ENCODE peak calls at places on chromosomes 13 and 19, in four cellular contexts. One of them, this sample, is unnamed.

GRCh38 chr13:109146912-109147624 is 517.7 kb downstream of the MYO16 start:
- DNase-seq in stimulated activated CD4-positive, alpha-beta T cell treated with anti-CD3 and anti-CD28 coated beads, Interleukin-1b, Interleukin-23, amount 100 ng/mL, for 24 hours: no peak
- DNase-seq in SIG-M5: no peak
- DNase-seq in SHP77: peak
- DNase-seq in this sample: no peak

GRCh38 chr19:32599736-32600157 is 18.8 kb downstream of the PDCD5 start:
- DNase-seq in stimulated activated CD4-positive, alpha-beta T cell treated with anti-CD3 and anti-CD28 coated beads, Interleukin-1b, Interleukin-23, amount 100 ng/mL, for 24 hours: peak
- DNase-seq in SIG-M5: no peak
- DNase-seq in SHP77: peak
- DNase-seq in this sample: no peak

GRCh38 chr19:709965-710714 is 1.4 kb downstream of the PALM start:
- DNase-seq in stimulated activated CD4-positive, alpha-beta T cell treated with anti-CD3 and anti-CD28 coated beads, Interleukin-1b, Interleukin-23, amount 100 ng/mL, for 24 hours: no peak
- DNase-seq in SIG-M5: no peak
- DNase-seq in SHP77: no peak
- DNase-seq in this sample: no peak

GRCh38 chr13:95388420-95389079 is 87.3 kb upstream of the ABCC4 start:
- DNase-seq in stimulated activated CD4-positive, alpha-beta T cell treated with anti-CD3 and anti-CD28 coated beads, Interleukin-1b, Interleukin-23, amount 100 ng/mL, for 24 hours: no peak
- DNase-seq in SIG-M5: peak
- DNase-seq in SHP77: no peak
- DNase-seq in this sample: no peak

GRCh38 chr19:13208131-13208963 is 58.1 kb downstream of the IER2 start:
- DNase-seq in stimulated activated CD4-positive, alpha-beta T cell treated with anti-CD3 and anti-CD28 coated beads, Interleukin-1b, Interleukin-23, amount 100 ng/mL, for 24 hours: peak
- DNase-seq in SIG-M5: peak
- DNase-seq in SHP77: no peak
- DNase-seq in this sample: no peak

GRCh38 chr19:14318873-14319272 is 62.4 kb upstream of the ADGRE5 start:
- DNase-seq in stimulated activated CD4-positive, alpha-beta T cell treated with anti-CD3 and anti-CD28 coated beads, Interleukin-1b, Interleukin-23, amount 100 ng/mL, for 24 hours: no peak
- DNase-seq in SIG-M5: no peak
- DNase-seq in SHP77: no peak
- DNase-seq in this sample: no peak

GRCh38 chr19:16527971-16528521 is 14.2 kb downstream of the CHERP start:
- DNase-seq in stimulated activated CD4-positive, alpha-beta T cell treated with anti-CD3 and anti-CD28 coated beads, Interleukin-1b, Interleukin-23, amount 100 ng/mL, for 24 hours: no peak
- DNase-seq in SIG-M5: no peak
- DNase-seq in SHP77: no peak
- DNase-seq in this sample: no peak

GRCh38 chr13:32639502-32640105 is 53.4 kb downstream of the PDS5B start:
- DNase-seq in stimulated activated CD4-positive, alpha-beta T cell treated with anti-CD3 and anti-CD28 coated beads, Interleukin-1b, Interleukin-23, amount 100 ng/mL, for 24 hours: no peak
- DNase-seq in SIG-M5: no peak
- DNase-seq in SHP77: peak
- DNase-seq in this sample: no peak

GRCh38 chr19:1627194-1627593 is 21.9 kb upstream of the UQCR11 start:
- DNase-seq in stimulated activated CD4-positive, alpha-beta T cell treated with anti-CD3 and anti-CD28 coated beads, Interleukin-1b, Interleukin-23, amount 100 ng/mL, for 24 hours: no peak
- DNase-seq in SIG-M5: no peak
- DNase-seq in SHP77: no peak
- DNase-seq in this sample: no peak

GRCh38 chr13:46721054-46721453 is 75.9 kb downstream of the ESD start:
- DNase-seq in stimulated activated CD4-positive, alpha-beta T cell treated with anti-CD3 and anti-CD28 coated beads, Interleukin-1b, Interleukin-23, amount 100 ng/mL, for 24 hours: peak
- DNase-seq in SIG-M5: no peak
- DNase-seq in SHP77: no peak
- DNase-seq in this sample: no peak

GRCh38 chr19:52993342-52994178 is 20.2 kb upstream of the ERVV-1 start:
- DNase-seq in stimulated activated CD4-positive, alpha-beta T cell treated with anti-CD3 and anti-CD28 coated beads, Interleukin-1b, Interleukin-23, amount 100 ng/mL, for 24 hours: peak
- DNase-seq in SIG-M5: no peak
- DNase-seq in SHP77: no peak
- DNase-seq in this sample: no peak

GRCh38 chr19:2186071-2186846 is 22.5 kb downstream of the DOT1L start:
- DNase-seq in stimulated activated CD4-positive, alpha-beta T cell treated with anti-CD3 and anti-CD28 coated beads, Interleukin-1b, Interleukin-23, amount 100 ng/mL, for 24 hours: no peak
- DNase-seq in SIG-M5: no peak
- DNase-seq in SHP77: no peak
- DNase-seq in this sample: no peak

GRCh38 chr19:6769006-6769637 is 1.9 kb upstream of the SH2D3A start:
- DNase-seq in stimulated activated CD4-positive, alpha-beta T cell treated with anti-CD3 and anti-CD28 coated beads, Interleukin-1b, Interleukin-23, amount 100 ng/mL, for 24 hours: no peak
- DNase-seq in SIG-M5: no peak
- DNase-seq in SHP77: no peak
- DNase-seq in this sample: no peak

GRCh38 chr19:5994407-5995165 is 16.6 kb upstream of the RANBP3 start:
- DNase-seq in stimulated activated CD4-positive, alpha-beta T cell treated with anti-CD3 and anti-CD28 coated beads, Interleukin-1b, Interleukin-23, amount 100 ng/mL, for 24 hours: no peak
- DNase-seq in SIG-M5: no peak
- DNase-seq in SHP77: no peak
- DNase-seq in this sample: no peak

GRCh38 chr13:22040810-22041364 is 370.0 kb downstream of the FGF9 start:
- DNase-seq in stimulated activated CD4-positive, alpha-beta T cell treated with anti-CD3 and anti-CD28 coated beads, Interleukin-1b, Interleukin-23, amount 100 ng/mL, for 24 hours: no peak
- DNase-seq in SIG-M5: no peak
- DNase-seq in SHP77: no peak
- DNase-seq in this sample: peak

GRCh38 chr19:8654591-8655339 is 24.3 kb downstream of the NFILZ start:
- DNase-seq in stimulated activated CD4-positive, alpha-beta T cell treated with anti-CD3 and anti-CD28 coated beads, Interleukin-1b, Interleukin-23, amount 100 ng/mL, for 24 hours: peak
- DNase-seq in SIG-M5: no peak
- DNase-seq in SHP77: peak
- DNase-seq in this sample: no peak

GRCh38 chr13:104584481-104584880 is 1518.3 kb upstream of the SLC10A2 start:
- DNase-seq in stimulated activated CD4-positive, alpha-beta T cell treated with anti-CD3 and anti-CD28 coated beads, Interleukin-1b, Interleukin-23, amount 100 ng/mL, for 24 hours: no peak
- DNase-seq in SIG-M5: no peak
- DNase-seq in SHP77: no peak
- DNase-seq in this sample: no peak

GRCh38 chr13:73970413-73971055 is 163.7 kb downstream of the KLF12 start:
- DNase-seq in stimulated activated CD4-positive, alpha-beta T cell treated with anti-CD3 and anti-CD28 coated beads, Interleukin-1b, Interleukin-23, amount 100 ng/mL, for 24 hours: no peak
- DNase-seq in SIG-M5: no peak
- DNase-seq in SHP77: no peak
- DNase-seq in this sample: no peak

This sample was measured in iPS DF 19.7.